ENCODE peak calls at places on chromosome 6, in six cellular contexts. One of them, this sample, is unnamed.

GRCh38 chr6:14658909-14659561 is 541.5 kb downstream of the CD83 start:
- DNase-seq in cardiac muscle cell: peak
- DNase-seq in kidney epithelial cell: no peak
- DNase-seq in PC-9: peak
- DNase-seq in transverse colon: no peak
- DNase-seq in sigmoid colon: no peak
- DNase-seq in this sample: no peak

GRCh38 chr6:111689946-111690345 is 84.3 kb upstream of the TRAF3IP2 start:
- DNase-seq in kidney epithelial cell: no peak
- DNase-seq in PC-9: no peak
- DNase-seq in transverse colon: no peak
- DNase-seq in cardiac muscle cell: no peak
- DNase-seq in sigmoid colon: no peak
- DNase-seq in this sample: no peak

GRCh38 chr6:134177753-134178229 is 125.4 kb upstream of the SLC2A12 start:
- DNase-seq in PC-9: no peak
- DNase-seq in sigmoid colon: no peak
- DNase-seq in transverse colon: peak
- DNase-seq in cardiac muscle cell: peak
- DNase-seq in kidney epithelial cell: no peak
- DNase-seq in this sample: no peak

GRCh38 chr6:155483858-155484257 is 28.2 kb upstream of the NOX3 start:
- DNase-seq in kidney epithelial cell: peak
- DNase-seq in transverse colon: no peak
- DNase-seq in PC-9: no peak
- DNase-seq in sigmoid colon: no peak
- DNase-seq in cardiac muscle cell: peak
- DNase-seq in this sample: no peak

GRCh38 chr6:26194774-26195375 is 107.6 kb downstream of the HFE start:
- DNase-seq in cardiac muscle cell: peak
- DNase-seq in PC-9: no peak
- DNase-seq in sigmoid colon: no peak
- DNase-seq in transverse colon: no peak
- DNase-seq in kidney epithelial cell: no peak
- DNase-seq in this sample: no peak

GRCh38 chr6:33204415-33205171 is at the start of gene HSD17B8:
- DNase-seq in PC-9: peak
- DNase-seq in kidney epithelial cell: peak
- DNase-seq in cardiac muscle cell: peak
- DNase-seq in transverse colon: peak
- DNase-seq in sigmoid colon: peak
- DNase-seq in this sample: peak

GRCh38 chr6:132003516-132004178 is 52.5 kb upstream of the CCN2 start:
- DNase-seq in transverse colon: no peak
- DNase-seq in sigmoid colon: no peak
- DNase-seq in cardiac muscle cell: no peak
- DNase-seq in PC-9: peak
- DNase-seq in kidney epithelial cell: no peak
- DNase-seq in this sample: no peak

GRCh38 chr6:43716099-43716498 is 28.5 kb upstream of the MRPS18A start:
- DNase-seq in PC-9: no peak
- DNase-seq in sigmoid colon: peak
- DNase-seq in kidney epithelial cell: no peak
- DNase-seq in cardiac muscle cell: peak
- DNase-seq in transverse colon: no peak
- DNase-seq in this sample: no peak

GRCh38 chr6:96836579-96837137 is 619 bp downstream of the GPR63 start:
- DNase-seq in cardiac muscle cell: peak
- DNase-seq in transverse colon: no peak
- DNase-seq in PC-9: peak
- DNase-seq in kidney epithelial cell: no peak
- DNase-seq in sigmoid colon: no peak
- DNase-seq in this sample: no peak

GRCh38 chr6:89817481-89817880 is 2.1 kb downstream of the MDN1 start:
- DNase-seq in PC-9: no peak
- DNase-seq in transverse colon: no peak
- DNase-seq in kidney epithelial cell: no peak
- DNase-seq in cardiac muscle cell: no peak
- DNase-seq in sigmoid colon: no peak
- DNase-seq in this sample: no peak

GRCh38 chr6:27275025-27275956 is 27.8 kb downstream of the PRSS16 start:
- DNase-seq in cardiac muscle cell: no peak
- DNase-seq in sigmoid colon: no peak
- DNase-seq in PC-9: no peak
- DNase-seq in kidney epithelial cell: no peak
- DNase-seq in transverse colon: no peak
- DNase-seq in this sample: no peak

GRCh38 chr6:138722425-138723371 is 50.9 kb upstream of the CCDC28A start:
- DNase-seq in sigmoid colon: no peak
- DNase-seq in kidney epithelial cell: no peak
- DNase-seq in cardiac muscle cell: peak
- DNase-seq in PC-9: no peak
- DNase-seq in transverse colon: no peak
- DNase-seq in this sample: no peak

GRCh38 chr6:41970436-41970846 is 28.8 kb upstream of the CCND3 start:
- DNase-seq in PC-9: no peak
- DNase-seq in transverse colon: no peak
- DNase-seq in cardiac muscle cell: peak
- DNase-seq in sigmoid colon: peak
- DNase-seq in kidney epithelial cell: no peak
- DNase-seq in this sample: peak

GRCh38 chr6:11665636-11666335 is 112.8 kb downstream of the ADTRP start:
- DNase-seq in PC-9: no peak
- DNase-seq in kidney epithelial cell: no peak
- DNase-seq in transverse colon: no peak
- DNase-seq in sigmoid colon: no peak
- DNase-seq in cardiac muscle cell: no peak
- DNase-seq in this sample: no peak

GRCh38 chr6:83592770-83593394 is 80.5 kb downstream of the PRSS35 start:
- DNase-seq in sigmoid colon: no peak
- DNase-seq in transverse colon: no peak
- DNase-seq in kidney epithelial cell: no peak
- DNase-seq in cardiac muscle cell: peak
- DNase-seq in PC-9: no peak
- DNase-seq in this sample: no peak

GRCh38 chr6:124682751-124683150 is 279.5 kb upstream of the RNF217 start:
- DNase-seq in kidney epithelial cell: no peak
- DNase-seq in transverse colon: no peak
- DNase-seq in PC-9: no peak
- DNase-seq in sigmoid colon: no peak
- DNase-seq in cardiac muscle cell: no peak
- DNase-seq in this sample: no peak

GRCh38 chr6:4809999-4810918 is 34.1 kb downstream of the CDYL start:
- DNase-seq in cardiac muscle cell: peak
- DNase-seq in kidney epithelial cell: peak
- DNase-seq in sigmoid colon: no peak
- DNase-seq in PC-9: no peak
- DNase-seq in transverse colon: no peak
- DNase-seq in this sample: no peak

GRCh38 chr6:17505767-17506280 is 94.3 kb upstream of the FAM8A1 start:
- DNase-seq in sigmoid colon: no peak
- DNase-seq in cardiac muscle cell: peak
- DNase-seq in kidney epithelial cell: no peak
- DNase-seq in PC-9: no peak
- DNase-seq in transverse colon: no peak
- DNase-seq in this sample: no peak

GRCh38 chr6:4486543-4487319 is 289.5 kb upstream of the CDYL start:
- DNase-seq in transverse colon: no peak
- DNase-seq in kidney epithelial cell: no peak
- DNase-seq in PC-9: no peak
- DNase-seq in cardiac muscle cell: no peak
- DNase-seq in sigmoid colon: no peak
- DNase-seq in this sample: no peak

GRCh38 chr6:48084201-48084600 is 26.8 kb downstream of the PTCHD4 start:
- DNase-seq in kidney epithelial cell: no peak
- DNase-seq in cardiac muscle cell: peak
- DNase-seq in transverse colon: no peak
- DNase-seq in PC-9: no peak
- DNase-seq in sigmoid colon: no peak
- DNase-seq in this sample: no peak

GRCh38 chr6:39952170-39952569 is 17.9 kb upstream of the MOCS1 start:
- DNase-seq in cardiac muscle cell: peak
- DNase-seq in sigmoid colon: no peak
- DNase-seq in transverse colon: no peak
- DNase-seq in PC-9: no peak
- DNase-seq in kidney epithelial cell: no peak
- DNase-seq in this sample: no peak

GRCh38 chr6:161876231-161876630 is 602.4 kb upstream of the AGPAT4 start:
- DNase-seq in kidney epithelial cell: no peak
- DNase-seq in transverse colon: no peak
- DNase-seq in PC-9: no peak
- DNase-seq in cardiac muscle cell: no peak
- DNase-seq in sigmoid colon: no peak
- DNase-seq in this sample: no peak

GRCh38 chr6:161884782-161885181 is 610.9 kb upstream of the AGPAT4 start:
- DNase-seq in cardiac muscle cell: no peak
- DNase-seq in kidney epithelial cell: no peak
- DNase-seq in transverse colon: no peak
- DNase-seq in PC-9: no peak
- DNase-seq in sigmoid colon: no peak
- DNase-seq in this sample: no peak

GRCh38 chr6:161882196-161882595 is 608.3 kb upstream of the AGPAT4 start:
- DNase-seq in kidney epithelial cell: no peak
- DNase-seq in PC-9: no peak
- DNase-seq in sigmoid colon: no peak
- DNase-seq in transverse colon: peak
- DNase-seq in cardiac muscle cell: no peak
- DNase-seq in this sample: no peak

DNA sequence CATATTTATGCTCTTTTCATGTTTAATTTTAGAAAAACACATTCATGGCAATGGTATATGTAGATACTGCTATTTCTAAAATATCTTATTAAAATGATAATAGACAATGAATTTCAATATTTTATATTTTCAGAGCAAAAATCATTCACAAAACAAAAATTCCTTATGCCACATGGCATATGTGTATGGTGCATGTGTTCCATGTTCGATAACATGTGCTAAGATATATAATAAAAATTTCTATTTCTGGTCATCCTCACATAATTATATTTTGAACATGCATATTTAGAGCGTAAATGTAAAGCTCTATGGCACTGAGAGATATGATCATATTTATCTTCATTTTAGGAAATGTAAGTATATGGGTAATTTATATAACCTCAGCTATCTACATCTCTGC is 606.2 kb upstream of the AGPAT4 start:
- DNase-seq in kidney epithelial cell: no peak
- DNase-seq in sigmoid colon: no peak
- DNase-seq in PC-9: no peak
- DNase-seq in cardiac muscle cell: no peak
- DNase-seq in transverse colon: no peak
- DNase-seq in this sample: no peak
- TF ChIP-seq CTCF in kidney epithelial cell: no peak
- TF ChIP-seq CTCF in sigmoid colon: no peak
- TF ChIP-seq CTCF in PC-9: no peak
- TF ChIP-seq CTCF in cardiac muscle cell: no peak
- TF ChIP-seq CTCF in transverse colon: no peak
- TF ChIP-seq CTCF in this sample: no peak

DNA sequence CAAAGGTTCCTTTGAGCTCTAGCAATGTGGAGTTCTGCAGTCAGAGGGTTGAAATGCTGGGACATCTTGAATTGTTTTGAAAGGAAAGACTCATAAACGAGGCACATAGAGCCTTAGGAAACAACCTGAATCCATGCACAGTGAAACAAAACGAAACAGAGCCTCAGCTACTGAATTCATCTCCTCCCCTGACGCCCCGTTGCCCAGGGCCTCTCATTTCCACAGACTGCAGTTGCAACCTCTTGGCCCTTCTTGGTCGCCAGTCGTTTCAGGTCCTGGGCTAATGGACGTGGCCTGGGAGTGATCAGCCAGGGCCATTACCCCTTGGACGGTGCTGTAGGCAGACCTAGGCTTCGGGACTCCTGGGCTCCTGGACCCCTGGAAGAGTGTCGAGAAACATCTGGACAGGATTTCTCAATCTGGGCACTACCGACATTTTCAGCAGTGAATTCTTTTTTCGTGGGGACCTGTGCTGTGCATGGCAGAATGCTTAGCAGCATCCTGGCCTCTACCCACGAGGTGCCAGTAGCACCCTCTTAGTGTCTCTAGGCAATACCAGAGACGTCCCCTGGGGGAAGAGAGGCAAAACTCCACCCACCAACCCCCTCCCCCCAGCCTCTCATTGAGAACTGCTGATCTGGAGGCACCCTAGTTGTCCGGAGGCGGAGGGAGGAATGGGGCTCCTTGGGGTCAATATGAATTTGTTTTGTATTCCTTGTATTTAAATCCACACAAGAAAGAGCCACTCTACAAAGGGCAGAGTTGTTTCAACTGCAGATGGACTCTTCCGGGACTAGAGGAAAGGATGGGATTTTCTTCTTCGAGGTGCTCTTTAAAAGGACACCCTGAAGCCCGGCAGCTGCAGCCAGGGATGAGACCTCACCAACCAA is 50.2 kb downstream of the TMEM242 start:
- DNase-seq in transverse colon: no peak
- DNase-seq in cardiac muscle cell: no peak
- DNase-seq in PC-9: no peak
- DNase-seq in kidney epithelial cell: no peak
- DNase-seq in sigmoid colon: no peak
- DNase-seq in this sample: no peak
- TF ChIP-seq CTCF in transverse colon: no peak
- TF ChIP-seq CTCF in cardiac muscle cell: no peak
- TF ChIP-seq CTCF in PC-9: no peak
- TF ChIP-seq CTCF in kidney epithelial cell: no peak
- TF ChIP-seq CTCF in sigmoid colon: no peak
- TF ChIP-seq CTCF in this sample: no peak

GRCh38 chr6:7156666-7157278 is 49.0 kb downstream of the RREB1 start:
- DNase-seq in cardiac muscle cell: peak
- DNase-seq in transverse colon: no peak
- DNase-seq in kidney epithelial cell: no peak
- DNase-seq in sigmoid colon: no peak
- DNase-seq in PC-9: no peak
- DNase-seq in this sample: no peak

GRCh38 chr6:7155871-7156579 is 48.3 kb downstream of the RREB1 start:
- DNase-seq in kidney epithelial cell: no peak
- DNase-seq in cardiac muscle cell: no peak
- DNase-seq in sigmoid colon: no peak
- DNase-seq in transverse colon: no peak
- DNase-seq in PC-9: no peak
- DNase-seq in this sample: no peak

GRCh38 chr6:7161253-7161623 is 53.5 kb downstream of the RREB1 start:
- DNase-seq in cardiac muscle cell: no peak
- DNase-seq in kidney epithelial cell: no peak
- DNase-seq in transverse colon: no peak
- DNase-seq in PC-9: no peak
- DNase-seq in sigmoid colon: no peak
- DNase-seq in this sample: no peak

GRCh38 chr6:7159790-7160525 is 52.2 kb downstream of the RREB1 start:
- DNase-seq in PC-9: no peak
- DNase-seq in transverse colon: no peak
- DNase-seq in cardiac muscle cell: no peak
- DNase-seq in kidney epithelial cell: no peak
- DNase-seq in sigmoid colon: no peak
- DNase-seq in this sample: no peak

GRCh38 chr6:7157752-7158616 is 50.2 kb downstream of the RREB1 start:
- DNase-seq in sigmoid colon: no peak
- DNase-seq in transverse colon: no peak
- DNase-seq in kidney epithelial cell: no peak
- DNase-seq in cardiac muscle cell: no peak
- DNase-seq in PC-9: no peak
- DNase-seq in this sample: no peak
- TF ChIP-seq CTCF in sigmoid colon: no peak
- TF ChIP-seq CTCF in transverse colon: no peak
- TF ChIP-seq CTCF in kidney epithelial cell: no peak
- TF ChIP-seq CTCF in cardiac muscle cell: no peak
- TF ChIP-seq CTCF in PC-9: no peak
- TF ChIP-seq CTCF in this sample: no peak

GRCh38 chr6:23754197-23754596 is 371.8 kb upstream of the NRSN1 start:
- DNase-seq in cardiac muscle cell: no peak
- DNase-seq in transverse colon: no peak
- DNase-seq in PC-9: no peak
- DNase-seq in sigmoid colon: no peak
- DNase-seq in kidney epithelial cell: no peak
- DNase-seq in this sample: no peak
- TF ChIP-seq CTCF in cardiac muscle cell: no peak
- TF ChIP-seq CTCF in transverse colon: no peak
- TF ChIP-seq CTCF in PC-9: peak
- TF ChIP-seq CTCF in sigmoid colon: no peak
- TF ChIP-seq CTCF in kidney epithelial cell: no peak
- TF ChIP-seq CTCF in this sample: no peak